ENCODE peak calls at places on chromosome 3, in five cellular contexts. One of them, this sample, is unnamed.

GRCh38 chr3:154862265-154862664 is 217.9 kb upstream of the MME start:
- DNase-seq in natural killer cell treated with Interleukin-12 subunit alpha and Interleukin-12 subunit beta and Interleukin-15 and Interleukin-18, amount 100 ng/mL, for 72 hours: no peak
- DNase-seq in GM20000: no peak
- DNase-seq in mesendoderm: peak
- DNase-seq in T-helper 9 cell: no peak
- DNase-seq in this sample: no peak

GRCh38 chr3:179967622-179968021 is 69.1 kb downstream of the PEX5L start:
- DNase-seq in natural killer cell treated with Interleukin-12 subunit alpha and Interleukin-12 subunit beta and Interleukin-15 and Interleukin-18, amount 100 ng/mL, for 72 hours: no peak
- DNase-seq in GM20000: no peak
- DNase-seq in mesendoderm: peak
- DNase-seq in T-helper 9 cell: no peak
- DNase-seq in this sample: no peak

GRCh38 chr3:71168043-71168720 is 415.3 kb downstream of the FOXP1 start:
- DNase-seq in natural killer cell treated with Interleukin-12 subunit alpha and Interleukin-12 subunit beta and Interleukin-15 and Interleukin-18, amount 100 ng/mL, for 72 hours: no peak
- DNase-seq in GM20000: no peak
- DNase-seq in mesendoderm: no peak
- DNase-seq in T-helper 9 cell: no peak
- DNase-seq in this sample: no peak

GRCh38 chr3:177551431-177551836 is 354.2 kb upstream of the TBL1XR1 start:
- DNase-seq in natural killer cell treated with Interleukin-12 subunit alpha and Interleukin-12 subunit beta and Interleukin-15 and Interleukin-18, amount 100 ng/mL, for 72 hours: no peak
- DNase-seq in GM20000: no peak
- DNase-seq in mesendoderm: no peak
- DNase-seq in T-helper 9 cell: no peak
- DNase-seq in this sample: no peak

GRCh38 chr3:191329654-191330308 is 545 bp downstream of the UTS2B start:
- DNase-seq in natural killer cell treated with Interleukin-12 subunit alpha and Interleukin-12 subunit beta and Interleukin-15 and Interleukin-18, amount 100 ng/mL, for 72 hours: no peak
- DNase-seq in GM20000: peak
- DNase-seq in mesendoderm: peak
- DNase-seq in T-helper 9 cell: no peak
- DNase-seq in this sample: peak

GRCh38 chr3:40464339-40465110 is 7.4 kb downstream of the RPL14 start:
- DNase-seq in natural killer cell treated with Interleukin-12 subunit alpha and Interleukin-12 subunit beta and Interleukin-15 and Interleukin-18, amount 100 ng/mL, for 72 hours: no peak
- DNase-seq in GM20000: no peak
- DNase-seq in mesendoderm: no peak
- DNase-seq in T-helper 9 cell: peak
- DNase-seq in this sample: no peak

GRCh38 chr3:66393486-66394260 is 107.1 kb downstream of the LRIG1 start:
- DNase-seq in natural killer cell treated with Interleukin-12 subunit alpha and Interleukin-12 subunit beta and Interleukin-15 and Interleukin-18, amount 100 ng/mL, for 72 hours: no peak
- DNase-seq in GM20000: peak
- DNase-seq in mesendoderm: no peak
- DNase-seq in T-helper 9 cell: peak
- DNase-seq in this sample: no peak

GRCh38 chr3:141998674-141999290 is 122.3 kb downstream of the ATP1B3 start:
- DNase-seq in natural killer cell treated with Interleukin-12 subunit alpha and Interleukin-12 subunit beta and Interleukin-15 and Interleukin-18, amount 100 ng/mL, for 72 hours: no peak
- DNase-seq in GM20000: no peak
- DNase-seq in mesendoderm: no peak
- DNase-seq in T-helper 9 cell: no peak
- DNase-seq in this sample: no peak

GRCh38 chr3:48748754-48749153 is 31.7 kb upstream of the IP6K2 start:
- DNase-seq in natural killer cell treated with Interleukin-12 subunit alpha and Interleukin-12 subunit beta and Interleukin-15 and Interleukin-18, amount 100 ng/mL, for 72 hours: no peak
- DNase-seq in GM20000: no peak
- DNase-seq in mesendoderm: no peak
- DNase-seq in T-helper 9 cell: no peak
- DNase-seq in this sample: no peak

GRCh38 chr3:129938140-129938930 is 36.2 kb upstream of the TRH start:
- DNase-seq in natural killer cell treated with Interleukin-12 subunit alpha and Interleukin-12 subunit beta and Interleukin-15 and Interleukin-18, amount 100 ng/mL, for 72 hours: no peak
- DNase-seq in GM20000: no peak
- DNase-seq in mesendoderm: no peak
- DNase-seq in T-helper 9 cell: no peak
- DNase-seq in this sample: no peak

GRCh38 chr3:81726735-81727134 is 34.7 kb downstream of the GBE1 start:
- DNase-seq in natural killer cell treated with Interleukin-12 subunit alpha and Interleukin-12 subunit beta and Interleukin-15 and Interleukin-18, amount 100 ng/mL, for 72 hours: no peak
- DNase-seq in GM20000: no peak
- DNase-seq in mesendoderm: no peak
- DNase-seq in T-helper 9 cell: no peak
- DNase-seq in this sample: no peak

GRCh38 chr3:17195192-17195611 is 310.4 kb downstream of the PLCL2 start:
- DNase-seq in natural killer cell treated with Interleukin-12 subunit alpha and Interleukin-12 subunit beta and Interleukin-15 and Interleukin-18, amount 100 ng/mL, for 72 hours: no peak
- DNase-seq in GM20000: peak
- DNase-seq in mesendoderm: peak
- DNase-seq in T-helper 9 cell: no peak
- DNase-seq in this sample: no peak

GRCh38 chr3:176578316-176578715 is 619.0 kb downstream of the TBL1XR1 start:
- DNase-seq in natural killer cell treated with Interleukin-12 subunit alpha and Interleukin-12 subunit beta and Interleukin-15 and Interleukin-18, amount 100 ng/mL, for 72 hours: no peak
- DNase-seq in GM20000: no peak
- DNase-seq in mesendoderm: no peak
- DNase-seq in T-helper 9 cell: no peak
- DNase-seq in this sample: no peak

GRCh38 chr3:87855626-87856025 is 203.2 kb downstream of the CGGBP1 start:
- DNase-seq in natural killer cell treated with Interleukin-12 subunit alpha and Interleukin-12 subunit beta and Interleukin-15 and Interleukin-18, amount 100 ng/mL, for 72 hours: no peak
- DNase-seq in GM20000: no peak
- DNase-seq in mesendoderm: no peak
- DNase-seq in T-helper 9 cell: no peak
- DNase-seq in this sample: no peak

GRCh38 chr3:140704733-140705132 is 26.9 kb downstream of the TRIM42 start:
- DNase-seq in natural killer cell treated with Interleukin-12 subunit alpha and Interleukin-12 subunit beta and Interleukin-15 and Interleukin-18, amount 100 ng/mL, for 72 hours: no peak
- DNase-seq in GM20000: no peak
- DNase-seq in mesendoderm: no peak
- DNase-seq in T-helper 9 cell: no peak
- DNase-seq in this sample: no peak

GRCh38 chr3:63167113-63167512 is 111.0 kb upstream of the SYNPR start:
- DNase-seq in natural killer cell treated with Interleukin-12 subunit alpha and Interleukin-12 subunit beta and Interleukin-15 and Interleukin-18, amount 100 ng/mL, for 72 hours: no peak
- DNase-seq in GM20000: no peak
- DNase-seq in mesendoderm: no peak
- DNase-seq in T-helper 9 cell: no peak
- DNase-seq in this sample: no peak

GRCh38 chr3:49120096-49120437 is 556 bp downstream of the USP19 start:
- DNase-seq in natural killer cell treated with Interleukin-12 subunit alpha and Interleukin-12 subunit beta and Interleukin-15 and Interleukin-18, amount 100 ng/mL, for 72 hours: no peak
- DNase-seq in GM20000: peak
- DNase-seq in mesendoderm: peak
- DNase-seq in T-helper 9 cell: no peak
- DNase-seq in this sample: no peak